ENCODE peak calls at places on chromosomes 7 and 10, in nine cellular contexts. One of them, this sample, is unnamed.

GRCh38 chr7:157625973-157626790 is 289.4 kb downstream of the DNAJB6 start:
- DNase-seq in fibroblast of the aortic adventitia: no peak
- DNase-seq in activated T-helper 1 cell treated with anti-CD3 and anti-CD28 coated beads, Interleukin-12 subunit alpha, Interleukin-12 subunit beta, Interleukin-2, Interleukin-4 antibody, amounts not matched to agents 30 ng/mL and 10 ng/mL and 1 ng/mL, durations not matched to agents 14 hours and 24 hours and 36 hours: no peak
- DNase-seq in endodermal cell: peak
- DNase-seq in esophagus squamous epithelium: no peak
- DNase-seq in epithelial cell of esophagus: no peak
- DNase-seq in ascending aorta: no peak
- DNase-seq in DMS153: no peak
- DNase-seq in stimulated activated naive CD4-positive, alpha-beta T cell treated with Interleukin-2 at 50 U/mL for 16 hours: no peak
- DNase-seq in this sample: no peak

GRCh38 chr7:100827330-100828226 is at the start of gene EPHB4:
- DNase-seq in fibroblast of the aortic adventitia: peak
- DNase-seq in activated T-helper 1 cell treated with anti-CD3 and anti-CD28 coated beads, Interleukin-12 subunit alpha, Interleukin-12 subunit beta, Interleukin-2, Interleukin-4 antibody, amounts not matched to agents 30 ng/mL and 10 ng/mL and 1 ng/mL, durations not matched to agents 14 hours and 24 hours and 36 hours: no peak
- DNase-seq in endodermal cell: peak
- DNase-seq in esophagus squamous epithelium: no peak
- DNase-seq in epithelial cell of esophagus: peak
- DNase-seq in ascending aorta: no peak
- DNase-seq in DMS153: no peak
- DNase-seq in stimulated activated naive CD4-positive, alpha-beta T cell treated with Interleukin-2 at 50 U/mL for 16 hours: no peak
- DNase-seq in this sample: no peak

GRCh38 chr10:78471723-78472541 is 438.3 kb downstream of the RPS24 start:
- DNase-seq in fibroblast of the aortic adventitia: peak
- DNase-seq in activated T-helper 1 cell treated with anti-CD3 and anti-CD28 coated beads, Interleukin-12 subunit alpha, Interleukin-12 subunit beta, Interleukin-2, Interleukin-4 antibody, amounts not matched to agents 30 ng/mL and 10 ng/mL and 1 ng/mL, durations not matched to agents 14 hours and 24 hours and 36 hours: no peak
- DNase-seq in endodermal cell: no peak
- DNase-seq in esophagus squamous epithelium: no peak
- DNase-seq in epithelial cell of esophagus: no peak
- DNase-seq in ascending aorta: no peak
- DNase-seq in DMS153: no peak
- DNase-seq in stimulated activated naive CD4-positive, alpha-beta T cell treated with Interleukin-2 at 50 U/mL for 16 hours: no peak
- DNase-seq in this sample: no peak

GRCh38 chr10:11145498-11145855 is 127.8 kb downstream of the CELF2 start:
- DNase-seq in fibroblast of the aortic adventitia: peak
- DNase-seq in activated T-helper 1 cell treated with anti-CD3 and anti-CD28 coated beads, Interleukin-12 subunit alpha, Interleukin-12 subunit beta, Interleukin-2, Interleukin-4 antibody, amounts not matched to agents 30 ng/mL and 10 ng/mL and 1 ng/mL, durations not matched to agents 14 hours and 24 hours and 36 hours: peak
- DNase-seq in endodermal cell: no peak
- DNase-seq in esophagus squamous epithelium: no peak
- DNase-seq in epithelial cell of esophagus: no peak
- DNase-seq in ascending aorta: no peak
- DNase-seq in DMS153: no peak
- DNase-seq in stimulated activated naive CD4-positive, alpha-beta T cell treated with Interleukin-2 at 50 U/mL for 16 hours: peak
- DNase-seq in this sample: no peak

GRCh38 chr10:118272090-118272775 is 69.9 kb downstream of the FAM204A start:
- DNase-seq in fibroblast of the aortic adventitia: peak
- DNase-seq in activated T-helper 1 cell treated with anti-CD3 and anti-CD28 coated beads, Interleukin-12 subunit alpha, Interleukin-12 subunit beta, Interleukin-2, Interleukin-4 antibody, amounts not matched to agents 30 ng/mL and 10 ng/mL and 1 ng/mL, durations not matched to agents 14 hours and 24 hours and 36 hours: no peak
- DNase-seq in endodermal cell: no peak
- DNase-seq in esophagus squamous epithelium: no peak
- DNase-seq in epithelial cell of esophagus: no peak
- DNase-seq in ascending aorta: no peak
- DNase-seq in DMS153: no peak
- DNase-seq in stimulated activated naive CD4-positive, alpha-beta T cell treated with Interleukin-2 at 50 U/mL for 16 hours: no peak
- DNase-seq in this sample: no peak

GRCh38 chr10:78199759-78200158 is 166.1 kb downstream of the RPS24 start:
- DNase-seq in fibroblast of the aortic adventitia: no peak
- DNase-seq in activated T-helper 1 cell treated with anti-CD3 and anti-CD28 coated beads, Interleukin-12 subunit alpha, Interleukin-12 subunit beta, Interleukin-2, Interleukin-4 antibody, amounts not matched to agents 30 ng/mL and 10 ng/mL and 1 ng/mL, durations not matched to agents 14 hours and 24 hours and 36 hours: no peak
- DNase-seq in endodermal cell: no peak
- DNase-seq in esophagus squamous epithelium: no peak
- DNase-seq in epithelial cell of esophagus: peak
- DNase-seq in ascending aorta: no peak
- DNase-seq in DMS153: peak
- DNase-seq in stimulated activated naive CD4-positive, alpha-beta T cell treated with Interleukin-2 at 50 U/mL for 16 hours: no peak
- DNase-seq in this sample: no peak

GRCh38 chr7:131061158-131061557 is 266.5 kb upstream of the MKLN1 start:
- DNase-seq in fibroblast of the aortic adventitia: no peak
- DNase-seq in activated T-helper 1 cell treated with anti-CD3 and anti-CD28 coated beads, Interleukin-12 subunit alpha, Interleukin-12 subunit beta, Interleukin-2, Interleukin-4 antibody, amounts not matched to agents 30 ng/mL and 10 ng/mL and 1 ng/mL, durations not matched to agents 14 hours and 24 hours and 36 hours: no peak
- DNase-seq in endodermal cell: no peak
- DNase-seq in esophagus squamous epithelium: no peak
- DNase-seq in epithelial cell of esophagus: no peak
- DNase-seq in ascending aorta: no peak
- DNase-seq in DMS153: no peak
- DNase-seq in stimulated activated naive CD4-positive, alpha-beta T cell treated with Interleukin-2 at 50 U/mL for 16 hours: no peak
- DNase-seq in this sample: no peak

GRCh38 chr7:29341156-29341555 is 146.6 kb downstream of the CHN2 start:
- DNase-seq in fibroblast of the aortic adventitia: no peak
- DNase-seq in activated T-helper 1 cell treated with anti-CD3 and anti-CD28 coated beads, Interleukin-12 subunit alpha, Interleukin-12 subunit beta, Interleukin-2, Interleukin-4 antibody, amounts not matched to agents 30 ng/mL and 10 ng/mL and 1 ng/mL, durations not matched to agents 14 hours and 24 hours and 36 hours: no peak
- DNase-seq in endodermal cell: no peak
- DNase-seq in esophagus squamous epithelium: no peak
- DNase-seq in epithelial cell of esophagus: peak
- DNase-seq in ascending aorta: no peak
- DNase-seq in DMS153: no peak
- DNase-seq in stimulated activated naive CD4-positive, alpha-beta T cell treated with Interleukin-2 at 50 U/mL for 16 hours: no peak
- DNase-seq in this sample: no peak

GRCh38 chr7:85673881-85674280 is 487.0 kb upstream of the SEMA3D start:
- DNase-seq in fibroblast of the aortic adventitia: no peak
- DNase-seq in activated T-helper 1 cell treated with anti-CD3 and anti-CD28 coated beads, Interleukin-12 subunit alpha, Interleukin-12 subunit beta, Interleukin-2, Interleukin-4 antibody, amounts not matched to agents 30 ng/mL and 10 ng/mL and 1 ng/mL, durations not matched to agents 14 hours and 24 hours and 36 hours: no peak
- DNase-seq in endodermal cell: no peak
- DNase-seq in esophagus squamous epithelium: no peak
- DNase-seq in epithelial cell of esophagus: no peak
- DNase-seq in ascending aorta: no peak
- DNase-seq in DMS153: no peak
- DNase-seq in stimulated activated naive CD4-positive, alpha-beta T cell treated with Interleukin-2 at 50 U/mL for 16 hours: no peak
- DNase-seq in this sample: no peak

This sample was measured in thoracic aorta.